ENCODE peak calls at places on chromosomes 1 and 21, in four cellular contexts. B is HL-60, V is K562, Z is GM12878. Y is an unnamed sample.

GRCh38 chr1:212034516-212035122 is 738 bp downstream of the INTS7 start:
- DNase-seq in V (no peak), Z (no peak), B (no peak), Y (no peak)

GRCh38 chr1:44811714-44812151 is 3.4 kb downstream of the BTBD19 start:
- DNase-seq in V (peak), Z (no peak), B (no peak), Y (no peak)

GRCh38 chr21:16330340-16331319 is 600.8 kb downstream of the USP25 start:
- DNase-seq in V (peak), B (peak), Z (no peak), Y (no peak)

GRCh38 chr1:234475166-234475793 is 3.7 kb downstream of the TARBP1 start:
- DNase-seq in V (no peak), B (no peak), Z (no peak), Y (no peak)

GRCh38 chr1:171901245-171901644 is 59.9 kb downstream of the DNM3 start:
- DNase-seq in B (no peak), Z (no peak), V (no peak), Y (no peak)

GRCh38 chr1:113533061-113533460 is 142.7 kb downstream of the MAGI3 start:
- DNase-seq in B (no peak), V (no peak), Z (no peak), Y (no peak)

GRCh38 chr1:208461680-208462079 is 217.5 kb upstream of the PLXNA2 start:
- DNase-seq in B (no peak), Z (no peak), V (peak), Y (no peak)

GRCh38 chr1:67429011-67429527 is 1.1 kb downstream of the SERBP1 start:
- DNase-seq in B (peak), V (peak), Z (no peak), Y (no peak)

GRCh38 chr1:36175137-36176095 is 19.5 kb downstream of the MAP7D1 start:
- DNase-seq in B (no peak), Z (no peak), V (no peak), Y (peak)

GRCh38 chr1:161200992-161201827 is 957 bp upstream of the NDUFS2 start:
- DNase-seq in V (no peak), B (peak), Z (no peak), Y (no peak)

DNA sequence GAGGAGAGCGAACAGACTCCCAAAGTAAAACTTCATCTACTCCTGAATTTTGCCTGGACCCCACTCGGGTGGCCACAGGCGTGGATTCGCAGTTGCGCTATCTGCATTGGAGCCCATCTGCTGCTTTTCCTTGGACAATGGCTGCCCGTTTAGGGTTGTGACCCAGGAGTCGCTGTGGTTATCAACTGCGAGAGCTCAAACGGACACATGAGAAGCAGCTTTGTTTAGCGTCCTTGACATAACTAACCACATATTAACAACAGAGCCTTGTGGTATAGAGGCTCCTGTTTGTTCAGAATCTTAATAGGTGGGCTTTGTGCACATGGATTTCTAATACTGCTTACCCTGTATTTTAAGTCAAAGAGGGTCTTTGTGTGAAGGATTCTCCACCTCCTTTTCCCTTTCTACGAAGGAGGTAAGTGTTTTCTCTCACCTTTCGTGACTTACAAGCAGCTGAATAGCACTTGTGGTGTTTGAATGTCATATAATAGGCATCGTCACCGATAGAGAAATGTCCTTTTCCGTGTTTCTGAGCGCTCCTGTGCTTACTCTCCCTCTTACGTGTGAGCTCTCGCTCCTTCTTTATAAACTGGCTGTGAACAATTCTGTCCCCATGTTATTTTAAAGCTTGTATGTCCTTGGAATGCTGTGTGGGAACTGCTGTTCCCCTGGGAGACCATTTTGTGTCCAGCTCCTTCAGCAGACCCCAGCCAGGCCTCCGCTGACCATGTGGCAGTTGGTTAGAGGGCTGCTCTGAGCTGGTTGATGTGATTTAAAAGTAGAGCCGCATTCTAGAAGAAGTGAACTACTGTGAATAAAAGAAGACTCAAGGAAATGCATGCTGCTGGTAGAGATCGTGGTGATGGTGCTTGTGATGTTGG is 441.4 kb downstream of the RPS6KC1 start:
- DNase-seq in Z (no peak), V (no peak), B (no peak), Y (no peak)
- TF ChIP-seq SPI1 in Z (no peak), V (no peak), B (no peak), Y (no peak)

GRCh38 chr1:175174702-175175102 is 17.9 kb downstream of the KIAA0040 start:
- DNase-seq in V (no peak), Z (no peak), B (no peak), Y (no peak)
- TF ChIP-seq SPI1 in V (no peak), Z (no peak), B (no peak), Y (no peak)

GRCh38 chr1:10853701-10854100 is 57.3 kb upstream of the CASZ1 start:
- DNase-seq in Z (no peak), V (no peak), B (no peak), Y (no peak)

GRCh38 chr1:10852486-10852885 is 56.0 kb upstream of the CASZ1 start:
- DNase-seq in B (no peak), Z (no peak), V (no peak), Y (no peak)

GRCh38 chr1:10851024-10852013 is 54.9 kb upstream of the CASZ1 start:
- DNase-seq in B (no peak), Z (no peak), V (no peak), Y (no peak)

GRCh38 chr1:10852998-10853520 is 56.6 kb upstream of the CASZ1 start:
- DNase-seq in Z (no peak), V (no peak), B (no peak), Y (no peak)

DNA sequence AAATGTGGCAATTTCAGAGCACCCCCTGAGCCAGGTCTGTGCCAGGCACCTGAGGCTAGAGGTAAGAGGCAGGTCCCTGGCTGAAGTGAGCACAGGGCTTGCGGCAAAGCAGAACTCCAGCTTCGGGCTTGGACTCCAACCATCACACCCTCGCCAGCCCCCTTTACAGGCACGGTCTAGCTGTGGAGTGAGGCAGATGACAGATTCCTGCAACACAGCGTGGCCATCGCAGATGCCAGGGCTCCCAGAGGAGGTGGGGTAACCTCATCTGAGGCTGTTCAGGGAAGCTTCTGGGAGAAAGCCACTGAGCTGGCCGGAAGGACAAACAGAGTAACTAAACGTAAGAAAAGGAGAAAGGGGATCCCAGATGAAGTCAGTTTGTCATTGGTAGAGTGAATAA is 55.6 kb upstream of the CASZ1 start:
- DNase-seq in V (no peak), Z (no peak), B (no peak), Y (no peak)
- TF ChIP-seq SPI1 in V (no peak), Z (no peak), B (no peak), Y (no peak)

DNA sequence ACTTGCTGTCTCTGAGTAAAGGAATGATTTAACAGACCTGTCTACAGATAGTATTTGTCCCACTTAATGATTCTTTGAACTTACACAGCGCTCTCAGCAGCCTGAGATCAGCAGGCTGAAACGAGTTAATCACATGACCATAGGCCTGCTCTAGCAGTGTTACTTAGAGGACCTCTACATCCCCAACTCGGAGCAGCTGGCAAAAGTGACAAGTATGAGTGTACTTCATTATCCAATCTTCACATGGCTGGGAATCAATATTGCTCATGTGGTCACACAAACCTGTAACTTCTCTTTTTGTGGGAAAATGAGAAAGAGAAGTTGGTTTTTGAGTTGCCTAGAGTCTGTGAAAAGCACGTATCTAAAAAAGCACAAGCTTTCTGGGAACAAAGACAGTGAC is 11.4 kb upstream of the ATP13A2 start:
- DNase-seq in V (no peak), Z (peak), B (peak), Y (no peak)
- TF ChIP-seq SPI1 in V (no peak), Z (no peak), B (no peak), Y (no peak)

Y was measured in GM12891.